ENCODE peak calls at places on chromosome 22, in ten cellular contexts. Y, Z, G, L, X, D, O, V, E and S are unnamed samples.
A peak's percentile ranks its signal among the peaks of the same experiment; 100 is the strongest.

GRCh38 chr22:17359501-17359900 is 9.8 kb upstream of the CECR2 start:
- DNase-seq in V (no peak), G (no peak), Y (no peak), X (no peak), D (no peak), Z (no peak), L (no peak), O (no peak), E (no peak), S (no peak)

GRCh38 chr22:29200901-29201300 is 4.8 kb upstream of the EMID1 start:
- DNase-seq in Z (no peak), G (no peak), L (no peak), V (peak; percentile 43), D (no peak), X (no peak), O (no peak), Y (no peak), E (no peak), S (no peak)

GRCh38 chr22:36423461-36424404 is 36.0 kb upstream of the MYH9 start:
- DNase-seq in X (no peak), Y (peak; percentile 77), Z (no peak), V (no peak), G (no peak), D (no peak), L (no peak), E (no peak), O (peak; percentile 97), S (no peak)

GRCh38 chr22:16601437-16602223 is 9.0 kb upstream of the CCT8L2 start:
- DNase-seq in O (no peak), Y (no peak), Z (no peak), L (no peak), V (no peak), D (no peak), G (no peak), X (no peak), E (no peak), S (no peak)

GRCh38 chr22:18076060-18076497 is 1.7 kb upstream of the PEX26 start:
- DNase-seq in Z (peak; percentile 86), O (peak; percentile 89), Y (peak; percentile 89), E (no peak), G (peak; percentile 58), D (peak; percentile 77), V (no peak), L (peak; percentile 84), X (peak; percentile 61), S (peak; percentile 96)

GRCh38 chr22:39120983-39121382 is 23.9 kb downstream of the APOBEC3H start:
- DNase-seq in X (no peak), Z (no peak), G (no peak), Y (no peak), L (no peak), V (no peak), D (no peak), O (no peak), E (no peak), S (no peak)

GRCh38 chr22:45585437-45585755 is 82.7 kb downstream of the FBLN1 start:
- DNase-seq in Z (no peak), X (no peak), G (no peak), Y (peak; percentile 72), O (no peak), E (no peak), L (no peak), V (peak; percentile 90), D (no peak), S (no peak)

GRCh38 chr22:28600546-28601143 is 79.0 kb downstream of the TTC28 start:
- DNase-seq in O (peak; percentile 66), E (no peak), Y (peak; percentile 65), Z (peak; percentile 42), G (peak; percentile 16), X (peak; percentile 37), D (peak; percentile 21), L (peak; percentile 64), V (no peak), S (peak; percentile 69)

GRCh38 chr22:40552070-40552469 is 84.4 kb downstream of the MRTFA start:
- DNase-seq in E (no peak), D (no peak), Z (no peak), O (no peak), L (no peak), G (no peak), Y (no peak), V (no peak), X (no peak), S (no peak)

GRCh38 chr22:31947296-31947695 is 3.0 kb downstream of the YWHAH start:
- DNase-seq in Y (peak; percentile 33), Z (peak; percentile 69), L (peak; percentile 58), X (peak; percentile 65), D (no peak), E (no peak), G (peak; percentile 23), V (no peak), O (no peak), S (peak; percentile 87)

GRCh38 chr22:30694638-30695350 is at the start of gene OSBP2:
- DNase-seq in L (peak; percentile 64), O (no peak), G (peak; percentile 13), Z (peak; percentile 83), D (peak; percentile 62), V (peak; percentile 81), X (peak; percentile 59), Y (peak; percentile 30), E (no peak), S (peak; percentile 55)

GRCh38 chr22:42617155-42617983 is 2.7 kb upstream of the POLDIP3 start:
- DNase-seq in Z (no peak), G (no peak), L (no peak), Y (no peak), V (no peak), E (no peak), X (no peak), O (no peak), D (no peak), S (no peak)

GRCh38 chr22:50601669-50602337 is 1.2 kb downstream of the MAPK8IP2 start:
- DNase-seq in Z (no peak), L (peak; percentile 20), G (no peak), O (no peak), V (peak; percentile 66), Y (no peak), X (no peak), E (no peak), D (no peak), S (no peak)

GRCh38 chr22:30636226-30637077 is 871 bp downstream of the SLC35E4 start:
- DNase-seq in Z (peak; percentile 27), O (peak; percentile 17), E (no peak), V (peak; percentile 81), X (no peak), G (no peak), Y (peak; percentile 24), L (peak; percentile 63), D (peak; percentile 21), S (peak; percentile 33)

GRCh38 chr22:46776876-46777608 is 14.6 kb downstream of the TBC1D22A start:
- DNase-seq in V (no peak), E (no peak), O (no peak), G (no peak), Z (no peak), Y (no peak), D (no peak), L (no peak), X (no peak), S (no peak)

GRCh38 chr22:27259390-27259789 is 542.2 kb downstream of the MN1 start:
- DNase-seq in V (no peak), G (no peak), Z (no peak), L (no peak), D (no peak), Y (no peak), X (no peak), E (no peak), O (no peak), S (no peak)

GRCh38 chr22:28907311-28908008 is 24.1 kb downstream of the ZNRF3 start:
- DNase-seq in X (peak; percentile 46), Z (no peak), D (no peak), G (no peak), O (no peak), E (no peak), L (no peak), V (peak; percentile 13), Y (no peak), S (peak; percentile 79)

GRCh38 chr22:49861642-49862407 is 8.2 kb downstream of the ZBED4 start:
- DNase-seq in L (no peak), D (no peak), E (no peak), X (no peak), Z (no peak), O (no peak), V (peak; percentile 62), Y (no peak), G (no peak), S (no peak)

GRCh38 chr22:50542416-50542927 is 3.2 kb upstream of the KLHDC7B start:
- DNase-seq in O (no peak), E (no peak), Y (no peak), G (no peak), L (no peak), X (peak; percentile 57), D (no peak), Z (no peak), V (peak; percentile 87), S (no peak)

GRCh38 chr22:23844739-23845202 is 6.0 kb upstream of the DERL3 start:
- DNase-seq in D (no peak), X (no peak), Z (no peak), V (no peak), Y (no peak), E (no peak), O (no peak), G (no peak), L (no peak), S (no peak)

GRCh38 chr22:49975543-49976389 is 15.2 kb downstream of the PIM3 start:
- DNase-seq in O (no peak), V (peak; percentile 76), Y (no peak), X (peak; percentile 77), D (no peak), L (no peak), G (no peak), E (peak; percentile 75), Z (no peak), S (no peak)